ENCODE peak calls at places on chromosomes 7 and 10, in five cellular contexts. J is B cell; X is GM04503; A is activated CD8-positive, alpha-beta memory T cell treated with anti-CD3 and anti-CD28 coated beads for 24 hours; N is endothelial cell. K is an unnamed sample.

GRCh38 chr10:17644485-17644964 is 574 bp downstream of the STAM start:
- DNase-seq in J (no peak), X (no peak), A (no peak), N (no peak), K (no peak)

GRCh38 chr7:151086802-151087246 is 549 bp downstream of the AGAP3 start:
- DNase-seq in J (no peak), X (no peak), A (peak; percentile 74), N (no peak), K (no peak)

GRCh38 chr7:51016546-51016945 is 233.8 kb upstream of the GRB10 start:
- DNase-seq in J (peak; percentile 33), X (no peak), A (peak; percentile 13), N (no peak), K (no peak)

GRCh38 chr10:130401860-130402765 is 265.9 kb downstream of the GLRX3 start:
- DNase-seq in J (no peak), X (no peak), A (no peak), N (no peak), K (no peak)

GRCh38 chr10:31771345-31771831 is 157.2 kb downstream of the ARHGAP12 start:
- DNase-seq in J (no peak), X (no peak), A (no peak), N (no peak), K (no peak)

GRCh38 chr10:109973430-109973829 is 34.4 kb upstream of the ADD3 start:
- DNase-seq in J (no peak), X (no peak), A (no peak), N (no peak), K (no peak)

GRCh38 chr7:33903770-33904679 is 1.3 kb upstream of the BMPER start:
- DNase-seq in J (no peak), X (no peak), A (peak; percentile 61), N (peak; percentile 38), K (no peak)

GRCh38 chr10:33216661-33217427 is 117.6 kb downstream of the NRP1 start:
- DNase-seq in J (no peak), X (no peak), A (no peak), N (no peak), K (no peak)

GRCh38 chr7:31970501-31970900 is 99.7 kb downstream of the PDE1C start:
- DNase-seq in J (no peak), X (no peak), A (no peak), N (no peak), K (no peak)

GRCh38 chr7:64099656-64100531 is 54.7 kb downstream of the ZNF727 start:
- DNase-seq in J (no peak), X (no peak), A (no peak), N (no peak), K (no peak)

GRCh38 chr10:74058658-74059057 is 60.7 kb downstream of the VCL start:
- DNase-seq in J (peak; percentile 47), X (no peak), A (no peak), N (no peak), K (peak; percentile 42)

GRCh38 chr10:114691442-114691941 is 33.4 kb upstream of the ABLIM1 start:
- DNase-seq in J (no peak), X (no peak), A (no peak), N (no peak), K (no peak)

GRCh38 chr10:97916586-97916985 is 66.9 kb downstream of the GOLGA7B start:
- DNase-seq in J (no peak), X (peak; percentile 13), A (no peak), N (no peak), K (no peak)

GRCh38 chr10:126130291-126130710 is 233.9 kb downstream of the FANK1 start:
- DNase-seq in J (no peak), X (peak; percentile 39), A (no peak), N (no peak), K (no peak)

GRCh38 chr10:25263931-25264330 is 89.1 kb downstream of the GPR158 start:
- DNase-seq in J (no peak), X (no peak), A (no peak), N (no peak), K (no peak)

GRCh38 chr7:44706788-44707557 is 41.7 kb upstream of the ZMIZ2 start:
- DNase-seq in J (no peak), X (no peak), A (no peak), N (no peak), K (no peak)

GRCh38 chr7:2079332-2080068 is 153.2 kb downstream of the MAD1L1 start:
- DNase-seq in J (no peak), X (no peak), A (no peak), N (no peak), K (no peak)

GRCh38 chr10:17200885-17201164 is 647 bp downstream of the TRDMT1 start:
- DNase-seq in J (no peak), X (no peak), A (no peak), N (no peak), K (peak; percentile 49)

GRCh38 chr7:144513332-144513731 is 109.8 kb upstream of the NOBOX start:
- DNase-seq in J (no peak), X (no peak), A (no peak), N (peak; percentile 12), K (peak; percentile 66)

GRCh38 chr10:21260060-21260792 is 265.3 kb downstream of the SKIDA1 start:
- DNase-seq in J (no peak), X (no peak), A (no peak), N (no peak), K (no peak)

K was measured in Jurkat, Clone E6-1.